ENCODE peak calls at places on chromosomes 1 and 21, in seven cellular contexts. I is SK-N-SH, A is body of pancreas, C is HepG2, N is heart right ventricle, K is IMR-90, X is right cardiac atrium. T is an unnamed sample.

GRCh38 chr1:16183157-16183556 is 27.3 kb upstream of the EPHA2 start:
- DNase-seq in I (no peak), A (no peak), C (no peak), N (no peak), K (peak), X (no peak), T (peak)

GRCh38 chr1:219331424-219331823 is 157.7 kb downstream of the LYPLAL1 start:
- DNase-seq in I (no peak), A (peak), C (peak), N (no peak), K (no peak), X (no peak), T (no peak)

GRCh38 chr1:54547601-54548388 is at the start of gene ACOT11:
- DNase-seq in I (peak), A (peak), C (peak), N (peak), K (peak), X (peak), T (no peak)

GRCh38 chr1:54405894-54406293 is 300 bp downstream of the SSBP3 start:
- DNase-seq in I (peak), A (peak), C (no peak), N (no peak), K (no peak), X (no peak), T (no peak)

GRCh38 chr1:91427741-91428140 is 23.1 kb upstream of the HFM1 start:
- DNase-seq in I (peak), A (no peak), C (no peak), N (no peak), K (no peak), X (no peak), T (no peak)

GRCh38 chr1:222912730-222913129 is 97.9 kb downstream of the DISP1 start:
- DNase-seq in I (no peak), A (no peak), C (no peak), N (no peak), K (peak), X (no peak), T (no peak)

GRCh38 chr1:204151562-204152309 is at the start of gene ETNK2:
- DNase-seq in I (peak), A (peak), C (no peak), N (peak), K (peak), X (peak), T (no peak)

GRCh38 chr1:62484824-62485468 is 48.1 kb downstream of the USP1 start:
- DNase-seq in I (no peak), A (no peak), C (no peak), N (no peak), K (no peak), X (no peak), T (no peak)

GRCh38 chr21:20968391-20968790 is 29.8 kb upstream of the NCAM2 start:
- DNase-seq in I (no peak), A (no peak), C (no peak), N (no peak), K (no peak), X (no peak), T (no peak)

GRCh38 chr1:182601926-182602325 is 2.3 kb downstream of the RGS16 start:
- DNase-seq in I (no peak), A (no peak), C (no peak), N (no peak), K (no peak), X (no peak), T (no peak)

GRCh38 chr1:244246334-244246733 is 195.3 kb downstream of the ZBTB18 start:
- DNase-seq in I (no peak), A (no peak), C (no peak), N (no peak), K (no peak), X (no peak), T (no peak)

GRCh38 chr21:29135481-29135880 is 5.0 kb downstream of the MAP3K7CL start:
- DNase-seq in I (no peak), A (no peak), C (no peak), N (no peak), K (no peak), X (no peak), T (no peak)

GRCh38 chr1:13792429-13792828 is 92.4 kb downstream of the PRDM2 start:
- DNase-seq in I (no peak), A (no peak), C (no peak), N (no peak), K (peak), X (no peak), T (no peak)

GRCh38 chr21:45102391-45102932 is 28.1 kb downstream of the ADARB1 start:
- DNase-seq in I (no peak), A (peak), C (no peak), N (no peak), K (no peak), X (no peak), T (peak)

DNA sequence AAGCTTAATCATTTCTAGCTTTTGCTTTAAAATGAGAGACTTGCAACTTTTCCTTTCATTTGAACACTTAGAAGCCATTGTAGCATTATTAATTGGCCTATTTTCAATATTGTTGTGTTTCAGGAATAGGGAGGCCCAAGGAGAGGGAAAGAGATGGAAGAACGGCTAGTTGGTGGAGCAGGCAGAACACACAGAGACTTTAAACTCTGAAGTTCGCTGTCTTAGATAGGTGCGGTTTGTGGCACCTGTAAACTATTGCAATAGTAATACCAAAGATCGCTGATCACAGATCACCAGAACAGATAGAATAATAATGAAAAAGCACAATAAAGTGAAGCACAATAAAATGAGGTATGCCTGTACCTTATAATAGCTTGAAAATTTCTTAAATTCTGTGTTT is 31.5 kb downstream of the RABGAP1L start:
- DNase-seq in I (no peak), A (no peak), C (no peak), N (no peak), K (no peak), X (no peak), T (peak)
- H3K4me3 ChIP-seq in I (no peak), A (no peak), C (no peak), N (no peak), K (no peak), X (no peak), T (no peak)

GRCh38 chr1:10975567-10976326 is 36.7 kb upstream of the TARDBP start:
- DNase-seq in I (peak), A (peak), C (peak), N (no peak), K (peak), X (no peak), T (peak)
- H3K4me3 ChIP-seq in I (no peak), A (no peak), C (peak), N (no peak), K (no peak), X (no peak), T (no peak)

GRCh38 chr1:150150511-150151021 is 850 bp downstream of the PLEKHO1 start:
- DNase-seq in I (peak), A (no peak), C (no peak), N (peak), K (no peak), X (peak), T (no peak)
- H3K4me3 ChIP-seq in I (peak), A (peak), C (peak), N (peak), K (peak), X (peak), T (peak)

GRCh38 chr1:104466068-104466467 is 716.4 kb downstream of the AMY1C start:
- DNase-seq in I (no peak), A (no peak), C (no peak), N (no peak), K (no peak), X (no peak), T (no peak)
- H3K4me3 ChIP-seq in I (no peak), A (no peak), C (peak), N (no peak), K (no peak), X (no peak), T (no peak)

GRCh38 chr1:27527857-27528700 is 38.1 kb upstream of the WASF2 start:
- DNase-seq in I (peak), A (peak), C (no peak), N (peak), K (no peak), X (peak), T (peak)

GRCh38 chr1:27527223-27527856 is 37.4 kb upstream of the WASF2 start:
- DNase-seq in I (peak), A (peak), C (no peak), N (peak), K (peak), X (peak), T (no peak)

GRCh38 chr1:27526569-27527222 is 36.7 kb upstream of the WASF2 start:
- DNase-seq in I (no peak), A (no peak), C (peak), N (no peak), K (peak), X (no peak), T (no peak)

GRCh38 chr1:27523666-27524020 is 33.7 kb upstream of the WASF2 start:
- DNase-seq in I (no peak), A (no peak), C (no peak), N (no peak), K (no peak), X (no peak), T (no peak)

GRCh38 chr1:27525296-27526271 is 35.6 kb upstream of the WASF2 start:
- DNase-seq in I (no peak), A (peak), C (no peak), N (peak), K (peak), X (peak), T (no peak)
- H3K4me3 ChIP-seq in I (no peak), A (no peak), C (peak), N (peak), K (no peak), X (peak), T (no peak)

GRCh38 chr1:234495231-234495990 is 16.4 kb upstream of the TARBP1 start:
- DNase-seq in I (no peak), A (no peak), C (no peak), N (no peak), K (peak), X (no peak), T (no peak)
- H3K4me3 ChIP-seq in I (peak), A (no peak), C (no peak), N (no peak), K (peak), X (no peak), T (no peak)

GRCh38 chr1:106681939-106682522 is 374.4 kb upstream of the PRMT6 start:
- DNase-seq in I (no peak), A (no peak), C (no peak), N (no peak), K (no peak), X (no peak), T (no peak)
- H3K4me3 ChIP-seq in I (no peak), A (no peak), C (no peak), N (no peak), K (no peak), X (no peak), T (no peak)

GRCh38 chr1:20187103-20187812 is 940 bp upstream of the PLA2G2C start:
- DNase-seq in I (no peak), A (no peak), C (no peak), N (no peak), K (no peak), X (peak), T (peak)
- H3K4me3 ChIP-seq in I (no peak), A (no peak), C (no peak), N (no peak), K (no peak), X (no peak), T (no peak)

GRCh38 chr1:80536464-80536863 is 1264.3 kb upstream of the ADGRL2 start:
- DNase-seq in I (no peak), A (no peak), C (no peak), N (no peak), K (no peak), X (no peak), T (no peak)
- H3K4me3 ChIP-seq in I (no peak), A (no peak), C (no peak), N (no peak), K (no peak), X (no peak), T (no peak)

T was measured in small intestine.